ENCODE peak calls at places on chromosomes 1 and 21, in seven cellular contexts. M is fibroblast of mammary gland; N is SJSA1; C is activated naive CD4-positive, alpha-beta T cell; O is GM12864; U is CD4-positive, alpha-beta T cell; T is RWPE1. E is an unnamed sample.

GRCh38 chr1:223683586-223684487 is 18.3 kb upstream of the CAPN8 start:
- DNase-seq in M (peak; percentile 38), N (peak; percentile 51), C (peak; percentile 34), O (no peak), U (peak; percentile 58), T (peak; percentile 61), E (no peak)

GRCh38 chr1:54487571-54488050 is 60.4 kb upstream of the ACOT11 start:
- DNase-seq in M (no peak), N (no peak), C (no peak), O (no peak), U (peak; percentile 36), T (no peak), E (no peak)

GRCh38 chr1:161989108-161989507 is 34.6 kb downstream of the OLFML2B start:
- DNase-seq in M (peak; percentile 64), N (no peak), C (no peak), O (no peak), U (no peak), T (no peak), E (no peak)

GRCh38 chr1:203408485-203409229 is 57.7 kb upstream of the FMOD start:
- DNase-seq in M (peak; percentile 85), N (peak; percentile 71), C (no peak), O (no peak), U (no peak), T (peak; percentile 80), E (no peak)

GRCh38 chr1:218656301-218657037 is 311.3 kb downstream of the TGFB2 start:
- DNase-seq in M (peak; percentile 83), N (no peak), C (no peak), O (no peak), U (no peak), T (no peak), E (no peak)

GRCh38 chr1:162997499-162998285 is 71.5 kb upstream of the RGS4 start:
- DNase-seq in M (peak; percentile 66), N (no peak), C (no peak), O (no peak), U (no peak), T (no peak), E (no peak)

GRCh38 chr1:39317910-39318633 is 113.6 kb downstream of the MACF1 start:
- DNase-seq in M (no peak), N (no peak), C (no peak), O (no peak), U (no peak), T (no peak), E (no peak)

GRCh38 chr1:168676029-168676812 is 52.8 kb downstream of the DPT start:
- DNase-seq in M (no peak), N (no peak), C (no peak), O (no peak), U (no peak), T (no peak), E (no peak)

GRCh38 chr1:40944326-40944725 is 35.2 kb upstream of the CTPS1 start:
- DNase-seq in M (peak; percentile 91), N (peak; percentile 65), C (no peak), O (no peak), U (no peak), T (peak; percentile 77), E (no peak)

GRCh38 chr1:11298390-11299224 is 25.6 kb downstream of the UBIAD1 start:
- DNase-seq in M (no peak), N (no peak), C (no peak), O (no peak), U (no peak), T (no peak), E (no peak)

GRCh38 chr1:119219711-119220110 is 79.3 kb upstream of the WARS2 start:
- DNase-seq in M (no peak), N (no peak), C (no peak), O (no peak), U (no peak), T (no peak), E (no peak)

GRCh38 chr21:36909901-36910561 is 56.4 kb downstream of the HLCS start:
- DNase-seq in M (peak; percentile 98), N (peak; percentile 80), C (no peak), O (no peak), U (no peak), T (peak; percentile 85), E (no peak)

GRCh38 chr1:76285578-76286135 is 211.1 kb downstream of the ST6GALNAC3 start:
- DNase-seq in M (no peak), N (no peak), C (no peak), O (no peak), U (peak; percentile 46), T (no peak), E (no peak)

GRCh38 chr1:160061376-160062100 is 8.4 kb downstream of the KCNJ10 start:
- DNase-seq in M (no peak), N (no peak), C (no peak), O (no peak), U (no peak), T (peak; percentile 79), E (no peak)

GRCh38 chr1:204837440-204838084 is 33.1 kb upstream of the NFASC start:
- DNase-seq in M (peak; percentile 54), N (no peak), C (no peak), O (no peak), U (no peak), T (peak; percentile 82), E (no peak)

GRCh38 chr1:39410915-39411436 is 80.5 kb upstream of the BMP8A start:
- DNase-seq in M (peak; percentile 93), N (peak; percentile 87), C (peak; percentile 42), O (no peak), U (peak; percentile 70), T (peak; percentile 55), E (peak; percentile 35)

GRCh38 chr1:8018492-8019228 is 7.4 kb downstream of the ERRFI1 start:
- DNase-seq in M (peak; percentile 28), N (no peak), C (no peak), O (no peak), U (no peak), T (no peak), E (no peak)

GRCh38 chr1:248850536-248851251 is 8.2 kb downstream of the ZNF692 start:
- DNase-seq in M (no peak), N (peak; percentile 25), C (no peak), O (no peak), U (no peak), T (no peak), E (no peak)

GRCh38 chr1:244074559-244075171 is 23.6 kb downstream of the ZBTB18 start:
- DNase-seq in M (no peak), N (no peak), C (peak; percentile 41), O (no peak), U (peak; percentile 66), T (no peak), E (peak; percentile 33)

GRCh38 chr1:6358757-6359567 is 34.6 kb downstream of the ACOT7 start:
- DNase-seq in M (peak; percentile 53), N (no peak), C (no peak), O (no peak), U (no peak), T (no peak), E (no peak)

GRCh38 chr1:236904874-236905741 is 99.1 kb downstream of the MT1HL1 start:
- DNase-seq in M (peak; percentile 97), N (no peak), C (no peak), O (no peak), U (no peak), T (peak; percentile 87), E (no peak)

GRCh38 chr1:27605796-27606707 is 2.1 kb upstream of the AHDC1 start:
- DNase-seq in M (peak; percentile 60), N (peak; percentile 66), C (peak; percentile 29), O (no peak), U (peak; percentile 67), T (peak; percentile 42), E (peak; percentile 42)

GRCh38 chr1:57380923-57381322 is 42.9 kb downstream of the DAB1 start:
- DNase-seq in M (no peak), N (no peak), C (no peak), O (no peak), U (no peak), T (no peak), E (no peak)

GRCh38 chr1:93255222-93256079 is 74.9 kb downstream of the CCDC18 start:
- DNase-seq in M (peak; percentile 73), N (peak; percentile 52), C (no peak), O (no peak), U (no peak), T (peak; percentile 55), E (no peak)

GRCh38 chr1:226820935-226821718 is 49.3 kb upstream of the PSEN2 start:
- DNase-seq in M (peak; percentile 100), N (no peak), C (no peak), O (no peak), U (no peak), T (peak; percentile 79), E (no peak)

GRCh38 chr1:47434051-47434842 is 3.6 kb upstream of the FOXD2 start:
- DNase-seq in M (peak; percentile 71), N (no peak), C (no peak), O (no peak), U (no peak), T (no peak), E (no peak)

GRCh38 chr1:21292991-21293536 is 2.8 kb upstream of the ECE1 start:
- DNase-seq in M (no peak), N (no peak), C (no peak), O (peak; percentile 86), U (peak; percentile 45), T (no peak), E (peak; percentile 24)